ENCODE peak calls at places on chromosomes 1 and 21, in six cellular contexts. B is cardiac muscle cell, S is progenitor cell of endocrine pancreas, G is AG09319, T is cardiac fibroblast, X is astrocyte. C is an unnamed sample.

GRCh38 chr1:203166192-203166940 is 9.3 kb downstream of the MYBPH start:
- DNase-seq in S (no peak), B (peak), X (no peak), G (no peak), T (no peak), C (no peak)

GRCh38 chr1:38546630-38547029 is 312.9 kb downstream of the RRAGC start:
- DNase-seq in X (no peak), T (no peak), B (no peak), S (no peak), G (no peak), C (no peak)

GRCh38 chr1:94623560-94624148 is 82.1 kb upstream of the F3 start:
- DNase-seq in S (no peak), G (no peak), B (no peak), X (peak), T (no peak), C (peak)

GRCh38 chr1:236812334-236813030 is 17.4 kb downstream of the MTR start:
- DNase-seq in T (no peak), B (no peak), X (no peak), G (no peak), S (no peak), C (no peak)

GRCh38 chr1:164472841-164473240 is 86.1 kb upstream of the PBX1 start:
- DNase-seq in S (no peak), B (no peak), G (no peak), T (no peak), X (no peak), C (no peak)

GRCh38 chr1:164240081-164240480 is 318.9 kb upstream of the PBX1 start:
- DNase-seq in S (no peak), G (no peak), T (peak), X (no peak), B (peak), C (no peak)

GRCh38 chr21:37257526-37257966 is 9.6 kb downstream of the VPS26C start:
- DNase-seq in S (no peak), T (peak), X (peak), B (no peak), G (no peak), C (no peak)

GRCh38 chr1:21000245-21000594 is 176.5 kb downstream of the EIF4G3 start:
- DNase-seq in G (no peak), T (no peak), S (no peak), B (no peak), X (no peak), C (no peak)

GRCh38 chr21:34887729-34888568 is 161.2 kb downstream of the RUNX1 start:
- DNase-seq in S (peak), T (peak), B (peak), G (peak), X (peak), C (peak)

GRCh38 chr1:86119214-86119764 is 37.3 kb downstream of the COL24A1 start:
- DNase-seq in B (no peak), S (no peak), G (no peak), X (no peak), T (peak), C (no peak)

GRCh38 chr1:10031461-10031860 is 1.3 kb upstream of the UBE4B start:
- DNase-seq in S (no peak), X (peak), T (peak), G (no peak), B (peak), C (peak)

GRCh38 chr1:24952413-24952841 is 22.4 kb upstream of the RUNX3 start:
- DNase-seq in T (no peak), G (no peak), B (no peak), X (no peak), S (no peak), C (no peak)

GRCh38 chr21:45611296-45611695 is 32.2 kb upstream of the PCBP3 start:
- DNase-seq in X (no peak), T (no peak), G (no peak), S (no peak), B (no peak), C (no peak)

GRCh38 chr1:206035027-206035426 is 11.3 kb upstream of the CTSE start:
- DNase-seq in X (no peak), G (no peak), T (no peak), B (no peak), S (no peak), C (no peak)

GRCh38 chr1:209931141-209931540 is 6.9 kb upstream of the SYT14 start:
- DNase-seq in G (no peak), S (no peak), X (no peak), B (no peak), T (no peak), C (no peak)

GRCh38 chr1:61318319-61319125 is 236.2 kb downstream of the NFIA start:
- DNase-seq in T (peak), G (peak), S (no peak), B (peak), X (peak), C (no peak)

GRCh38 chr1:206859082-206859491 is 6.3 kb upstream of the IL20 start:
- DNase-seq in G (no peak), T (peak), S (no peak), X (no peak), B (no peak), C (no peak)

GRCh38 chr1:196425513-196425912 is 182.7 kb downstream of the KCNT2 start:
- DNase-seq in X (no peak), B (no peak), T (no peak), G (no peak), S (no peak), C (no peak)

GRCh38 chr1:223771814-223772770 is 59.8 kb downstream of the CAPN2 start:
- DNase-seq in S (no peak), B (peak), X (peak), T (peak), G (no peak), C (peak)

GRCh38 chr1:153790282-153790995 is 15.2 kb downstream of the SLC27A3 start:
- DNase-seq in G (peak), T (peak), B (peak), X (peak), S (no peak), C (no peak)

GRCh38 chr1:66452162-66452561 is 81.8 kb upstream of the SGIP1 start:
- DNase-seq in S (no peak), G (no peak), T (no peak), B (no peak), X (no peak), C (no peak)
- TF ChIP-seq CTCF in S (peak), G (peak), T (peak), B (peak), X (no peak), C (no peak)

GRCh38 chr1:213015099-213016050 is at the start of gene ANGEL2:
- DNase-seq in T (peak), G (peak), X (peak), B (peak), S (peak), C (peak)

GRCh38 chr1:213017447-213018273 is 2.0 kb upstream of the ANGEL2 start:
- DNase-seq in B (no peak), X (no peak), T (no peak), S (no peak), G (no peak), C (no peak)

GRCh38 chr1:213019450-213019849 is 3.8 kb upstream of the ANGEL2 start:
- DNase-seq in X (no peak), G (no peak), T (no peak), B (no peak), S (no peak), C (no peak)

GRCh38 chr1:213014642-213015041 is 1.0 kb downstream of the ANGEL2 start:
- DNase-seq in X (peak), S (no peak), G (no peak), T (peak), B (peak), C (peak)

DNA sequence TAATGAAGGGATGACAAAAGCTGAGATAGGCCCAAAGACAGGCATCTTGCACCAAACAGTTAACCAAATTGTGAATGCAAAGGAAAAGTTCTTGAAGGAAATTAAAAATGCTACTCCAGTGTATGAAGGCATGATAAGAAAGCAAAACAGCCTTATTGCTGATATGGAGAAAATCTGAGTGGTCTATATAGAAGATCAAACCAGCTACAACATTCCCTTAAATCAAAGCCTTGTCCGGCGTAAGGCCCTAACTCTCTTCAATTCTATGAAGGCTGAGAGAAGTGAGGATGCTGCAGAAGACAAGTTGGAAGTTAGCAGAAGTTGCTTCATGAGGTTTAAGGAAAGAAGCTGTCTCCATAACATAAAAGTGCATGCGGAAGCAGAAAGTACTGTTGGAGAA is 4.3 kb upstream of the ANGEL2 start:
- DNase-seq in T (no peak), B (no peak), G (no peak), S (no peak), X (no peak), C (no peak)
- TF ChIP-seq CTCF in T (no peak), B (no peak), G (no peak), S (no peak), X (no peak), C (no peak)

DNA sequence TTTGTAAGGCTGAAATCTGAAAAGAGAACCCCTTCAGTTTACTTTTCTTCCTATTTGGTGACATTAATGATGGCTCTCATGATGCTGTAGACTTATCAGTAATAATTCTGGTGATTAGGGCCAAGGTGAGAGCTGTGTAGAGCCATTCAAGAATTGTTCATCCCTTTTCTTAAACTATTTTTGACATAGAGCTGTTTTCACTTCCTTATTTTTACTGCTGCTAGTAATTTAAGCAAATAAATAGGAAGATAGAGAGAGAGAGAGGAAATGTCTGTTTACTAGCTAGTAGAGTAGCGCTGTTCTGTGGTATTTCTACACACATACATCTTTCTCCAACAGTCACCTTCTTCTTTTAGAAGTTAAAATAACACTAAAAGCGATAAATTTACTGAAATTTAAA is 678.0 kb upstream of the ZP4 start:
- DNase-seq in G (no peak), X (no peak), T (no peak), B (no peak), S (no peak), C (no peak)
- TF ChIP-seq CTCF in G (no peak), X (no peak), T (no peak), B (no peak), S (no peak), C (no peak)

GRCh38 chr1:156903328-156904091 is 10.0 kb downstream of the PEAR1 start:
- DNase-seq in T (no peak), B (no peak), S (no peak), G (no peak), X (no peak), C (no peak)

GRCh38 chr1:156904187-156904959 is 10.9 kb downstream of the PEAR1 start:
- DNase-seq in T (no peak), B (no peak), S (no peak), X (no peak), G (no peak), C (no peak)

GRCh38 chr1:156906206-156906910 is 12.8 kb downstream of the PEAR1 start:
- DNase-seq in T (no peak), S (no peak), X (no peak), G (no peak), B (no peak), C (no peak)

GRCh38 chr1:156901966-156902922 is 8.7 kb downstream of the PEAR1 start:
- DNase-seq in S (no peak), T (no peak), X (no peak), B (no peak), G (no peak), C (no peak)

GRCh38 chr1:156905176-156905575 is 11.7 kb downstream of the PEAR1 start:
- DNase-seq in T (no peak), B (no peak), S (no peak), G (no peak), X (no peak), C (no peak)
- TF ChIP-seq CTCF in T (no peak), B (no peak), S (no peak), G (no peak), X (no peak), C (no peak)

C was measured in retinal pigment epithelial cell.